ENCODE peak calls at places on chromosome 19, in four cellular contexts. One of them, this sample, is unnamed.

GRCh38 chr19:4556574-4557185 is 2.8 kb downstream of the SEMA6B start:
- DNase-seq in K562: peak; percentile 90
- DNase-seq in HepG2: no peak
- DNase-seq in GM12878: no peak
- DNase-seq in this sample: peak; percentile 99

GRCh38 chr19:15323496-15324235 is 8.7 kb downstream of the BRD4 start:
- DNase-seq in K562: peak; percentile 28
- DNase-seq in HepG2: peak; percentile 59
- DNase-seq in GM12878: no peak
- DNase-seq in this sample: no peak

GRCh38 chr19:5214371-5214770 is 126.2 kb downstream of the PTPRS start:
- DNase-seq in K562: no peak
- DNase-seq in HepG2: no peak
- DNase-seq in GM12878: no peak
- DNase-seq in this sample: no peak

GRCh38 chr19:18135712-18136584 is 17.0 kb upstream of the PIK3R2 start:
- DNase-seq in K562: no peak
- DNase-seq in HepG2: peak; percentile 98
- DNase-seq in GM12878: no peak
- DNase-seq in this sample: no peak

GRCh38 chr19:32928806-32929205 is 43.0 kb downstream of the CEP89 start:
- DNase-seq in K562: no peak
- DNase-seq in HepG2: peak; percentile 35
- DNase-seq in GM12878: no peak
- DNase-seq in this sample: no peak

GRCh38 chr19:50481351-50482149 is 4.9 kb upstream of the GARIN5A start:
- DNase-seq in K562: no peak
- DNase-seq in HepG2: no peak
- DNase-seq in GM12878: no peak
- DNase-seq in this sample: no peak

GRCh38 chr19:47110521-47111080 is 3.0 kb downstream of the ZC3H4 start:
- DNase-seq in K562: peak; percentile 49
- DNase-seq in HepG2: no peak
- DNase-seq in GM12878: no peak
- DNase-seq in this sample: peak; percentile 4

GRCh38 chr19:18908917-18909619 is 10.1 kb downstream of the COPE start:
- DNase-seq in K562: no peak
- DNase-seq in HepG2: no peak
- DNase-seq in GM12878: no peak
- DNase-seq in this sample: no peak

GRCh38 chr19:45251452-45252354 is 632 bp downstream of the MARK4 start:
- DNase-seq in K562: no peak
- DNase-seq in HepG2: no peak
- DNase-seq in GM12878: no peak
- DNase-seq in this sample: no peak

GRCh38 chr19:4742717-4743646 is 19.3 kb upstream of the DPP9 start:
- DNase-seq in K562: no peak
- DNase-seq in HepG2: no peak
- DNase-seq in GM12878: no peak
- DNase-seq in this sample: no peak

GRCh38 chr19:13023666-13024065 is 28.4 kb downstream of the NFIX start:
- DNase-seq in K562: no peak
- DNase-seq in HepG2: no peak
- DNase-seq in GM12878: no peak
- DNase-seq in this sample: no peak

GRCh38 chr19:1223018-1223855 is 14.6 kb downstream of the CBARP start:
- DNase-seq in K562: peak; percentile 61
- DNase-seq in HepG2: no peak
- DNase-seq in GM12878: no peak
- DNase-seq in this sample: peak; percentile 65

GRCh38 chr19:17385878-17386611 is 8.0 kb downstream of the CCDC194 start:
- DNase-seq in K562: peak; percentile 75
- DNase-seq in HepG2: peak; percentile 41
- DNase-seq in GM12878: no peak
- DNase-seq in this sample: peak; percentile 77

GRCh38 chr19:47102561-47103135 is 10.9 kb downstream of the ZC3H4 start:
- DNase-seq in K562: no peak
- DNase-seq in HepG2: no peak
- DNase-seq in GM12878: no peak
- DNase-seq in this sample: no peak

GRCh38 chr19:47430041-47430802 is 10.9 kb upstream of the MEIS3 start:
- DNase-seq in K562: no peak
- DNase-seq in HepG2: no peak
- DNase-seq in GM12878: no peak
- DNase-seq in this sample: no peak

GRCh38 chr19:8585894-8586750 is 8.9 kb upstream of the MYO1F start:
- DNase-seq in K562: peak; percentile 82
- DNase-seq in HepG2: peak; percentile 28
- DNase-seq in GM12878: no peak
- DNase-seq in this sample: peak; percentile 74
- TF ChIP-seq FOXM1 in K562: no peak
- TF ChIP-seq FOXM1 in HepG2: no peak
- TF ChIP-seq FOXM1 in GM12878: no peak
- TF ChIP-seq FOXM1 in this sample: no peak

GRCh38 chr19:43780706-43781525 is at the start of gene KCNN4:
- DNase-seq in K562: peak; percentile 67
- DNase-seq in HepG2: no peak
- DNase-seq in GM12878: no peak
- DNase-seq in this sample: no peak
- TF ChIP-seq FOXM1 in K562: no peak
- TF ChIP-seq FOXM1 in HepG2: no peak
- TF ChIP-seq FOXM1 in GM12878: no peak
- TF ChIP-seq FOXM1 in this sample: no peak

DNA sequence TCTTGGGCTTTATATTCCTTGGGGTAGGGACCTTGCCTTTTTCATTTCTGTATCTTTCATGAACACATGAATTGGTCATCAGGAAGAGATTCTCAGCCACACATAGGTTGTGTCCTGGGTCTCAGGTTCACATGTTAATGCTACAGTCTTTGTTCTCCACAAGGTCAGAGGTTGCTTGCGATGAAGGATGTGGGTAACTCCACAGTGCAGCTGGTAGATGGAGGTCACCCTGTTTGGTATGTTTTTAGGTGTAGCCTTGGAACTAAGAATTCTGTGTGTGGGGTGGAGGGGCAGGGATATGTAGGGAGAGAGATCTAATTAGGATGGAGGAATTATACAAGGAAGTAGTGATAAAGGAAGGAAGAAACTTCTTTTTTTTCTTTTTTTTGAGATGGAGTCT is 23.2 kb downstream of the CEACAM1 start:
- DNase-seq in K562: no peak
- DNase-seq in HepG2: no peak
- DNase-seq in GM12878: no peak
- DNase-seq in this sample: no peak
- TF ChIP-seq FOXM1 in K562: no peak
- TF ChIP-seq FOXM1 in HepG2: no peak
- TF ChIP-seq FOXM1 in GM12878: no peak
- TF ChIP-seq FOXM1 in this sample: no peak

DNA sequence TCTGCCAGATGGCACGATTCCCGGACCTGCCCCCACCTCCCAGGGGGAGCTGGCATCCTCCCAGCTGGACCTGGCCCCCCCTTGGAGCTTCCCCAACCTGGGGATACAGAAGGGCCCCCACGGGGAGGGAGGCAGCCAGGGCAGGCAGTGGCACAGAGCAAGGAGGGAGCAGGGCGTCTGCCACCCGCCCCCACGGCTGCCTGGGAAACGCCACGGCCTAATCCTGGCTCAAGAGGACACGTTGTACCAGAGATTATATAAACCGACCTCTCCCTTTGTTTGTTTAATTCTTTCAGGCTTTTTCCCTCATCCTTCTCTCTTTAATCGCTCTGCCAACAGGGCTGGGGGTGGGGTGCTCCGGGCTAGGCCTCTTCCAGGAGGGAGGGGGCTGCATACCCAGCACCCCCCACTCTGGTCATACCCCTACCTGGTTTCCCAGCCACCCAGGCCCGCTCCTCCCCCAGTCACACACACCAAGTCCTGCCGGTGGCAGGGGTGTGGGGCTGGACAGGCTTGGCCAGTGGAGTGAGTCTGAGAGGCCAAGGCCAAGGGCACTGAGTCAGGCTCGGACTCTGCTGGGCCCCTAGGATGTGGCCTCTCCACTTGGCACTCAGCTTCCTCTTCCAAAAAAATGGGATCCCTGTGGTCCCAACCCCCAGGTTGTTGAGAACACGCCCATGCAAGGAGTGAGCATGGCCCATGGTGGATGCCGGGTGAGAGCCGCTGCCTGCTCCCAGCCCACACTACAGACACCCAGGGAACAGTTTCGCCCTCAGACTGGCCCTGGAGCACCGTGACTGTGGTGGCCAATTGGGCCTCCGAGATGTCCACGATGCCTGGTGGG is 29.5 kb upstream of the NFIC start:
- DNase-seq in K562: no peak
- DNase-seq in HepG2: peak; percentile 24
- DNase-seq in GM12878: no peak
- DNase-seq in this sample: no peak
- TF ChIP-seq FOXM1 in K562: no peak
- TF ChIP-seq FOXM1 in HepG2: no peak
- TF ChIP-seq FOXM1 in GM12878: no peak
- TF ChIP-seq FOXM1 in this sample: no peak

GRCh38 chr19:35162471-35163326 is 8.2 kb downstream of the FXYD5 start:
- DNase-seq in K562: no peak
- DNase-seq in HepG2: no peak
- DNase-seq in GM12878: no peak
- DNase-seq in this sample: no peak
- TF ChIP-seq FOXM1 in K562: no peak
- TF ChIP-seq FOXM1 in HepG2: no peak
- TF ChIP-seq FOXM1 in GM12878: no peak
- TF ChIP-seq FOXM1 in this sample: no peak

GRCh38 chr19:39475748-39476147 is 4.9 kb upstream of the TIMM50 start:
- DNase-seq in K562: no peak
- DNase-seq in HepG2: no peak
- DNase-seq in GM12878: no peak
- DNase-seq in this sample: no peak
- TF ChIP-seq FOXM1 in K562: no peak
- TF ChIP-seq FOXM1 in HepG2: no peak
- TF ChIP-seq FOXM1 in GM12878: no peak
- TF ChIP-seq FOXM1 in this sample: no peak

This sample was measured in HEK293T.